ENCODE peak calls at places on chromosomes 6 and 20, in eight cellular contexts. S is fibroblast of lung, D is amniotic stem cell, R is retinal pigment epithelial cell, U is endothelial cell, O is A549, J is HepG2, T is activated T-cell treated with anti-CD3 and anti-CD28 coated beads for 1 hour. W is an unnamed sample.

GRCh38 chr20:63549679-63550282 is 2.2 kb upstream of the SRMS start:
- DNase-seq in S (no peak), D (no peak), R (no peak), U (no peak), O (no peak), J (no peak), T (no peak), W (no peak)

GRCh38 chr6:37519461-37519860 is 19.8 kb upstream of the CCDC167 start:
- DNase-seq in S (no peak), D (no peak), R (no peak), U (no peak), O (no peak), J (peak; percentile 53), T (no peak), W (no peak)

GRCh38 chr6:65229768-65230167 is 477.3 kb downstream of the EYS start:
- DNase-seq in S (peak; percentile 93), D (no peak), R (peak; percentile 73), U (no peak), O (no peak), J (no peak), T (no peak), W (no peak)

GRCh38 chr6:154343473-154344308 is 12.9 kb downstream of the IPCEF1 start:
- DNase-seq in S (peak; percentile 28), D (no peak), R (no peak), U (no peak), O (no peak), J (no peak), T (no peak), W (no peak)

GRCh38 chr6:73342174-73342573 is 11.9 kb downstream of the DPPA5 start:
- DNase-seq in S (no peak), D (no peak), R (no peak), U (no peak), O (no peak), J (no peak), T (no peak), W (no peak)

GRCh38 chr6:109224107-109224875 is 129.0 kb downstream of the CEP57L1 start:
- DNase-seq in S (no peak), D (no peak), R (peak; percentile 21), U (no peak), O (no peak), J (no peak), T (no peak), W (no peak)

GRCh38 chr6:137370871-137371633 is 123.1 kb downstream of the OLIG3 start:
- DNase-seq in S (peak; percentile 14), D (no peak), R (no peak), U (no peak), O (no peak), J (peak; percentile 47), T (no peak), W (no peak)

GRCh38 chr20:6765469-6766058 is 1.9 kb upstream of the BMP2 start:
- DNase-seq in S (peak; percentile 82), D (no peak), R (no peak), U (no peak), O (peak; percentile 13), J (peak; percentile 77), T (no peak), W (peak; percentile 47)

GRCh38 chr6:20095436-20095835 is 116.8 kb downstream of the MBOAT1 start:
- DNase-seq in S (no peak), D (no peak), R (no peak), U (no peak), O (no peak), J (no peak), T (no peak), W (no peak)

GRCh38 chr20:36439040-36439730 is 102.1 kb upstream of the MYL9 start:
- DNase-seq in S (peak; percentile 52), D (no peak), R (no peak), U (peak; percentile 87), O (peak; percentile 76), J (peak; percentile 59), T (peak; percentile 53), W (no peak)

GRCh38 chr6:119347466-119348307 is 1.9 kb downstream of the MAN1A1 start:
- DNase-seq in S (no peak), D (no peak), R (no peak), U (no peak), O (no peak), J (peak; percentile 96), T (peak; percentile 3), W (no peak)

W was measured in SW 1271.